ENCODE peak calls at places on chromosomes 3 and 15, in five cellular contexts. K is stimulated activated naive B cell treated with anti-CD40 and anti-IgM and Interleukin-4, amounts not matched to agents 10 μg/mL and 1 μg/mL and 100 μg/mL, for 72 hours; P is stimulated activated naive CD8-positive, alpha-beta T cell treated with anti-CD3 and anti-CD28 coated beads, Interleukin-15, Interleukin-2, amounts not matched to agents 100 U/mL and 50 U/mL, for 24 hours; B is CD4-positive, alpha-beta T cell; Z is heart right ventricle. X is an unnamed sample.

GRCh38 chr15:43518073-43518761 is 809 bp downstream of the MAP1A start:
- ATAC-seq in P (peak; percentile 10), Z (peak; percentile 24), B (peak; percentile 50), K (peak; percentile 51), X (peak; percentile 30)

GRCh38 chr3:67907735-67908134 is 253.3 kb upstream of the SUCLG2 start:
- ATAC-seq in B (no peak), K (no peak), Z (no peak), P (no peak), X (no peak)

GRCh38 chr15:98410328-98410727 is 238.0 kb upstream of the IGF1R start:
- ATAC-seq in Z (no peak), K (no peak), P (no peak), B (no peak), X (no peak)

GRCh38 chr3:12369029-12369428 is 80.2 kb downstream of the PPARG start:
- ATAC-seq in P (no peak), Z (no peak), B (no peak), K (no peak), X (no peak)

GRCh38 chr15:27844018-27844666 is 255.0 kb downstream of the OCA2 start:
- ATAC-seq in B (no peak), P (no peak), K (no peak), Z (no peak), X (no peak)

GRCh38 chr3:46208167-46208704 is at the start of gene CCR1:
- ATAC-seq in P (peak; percentile 62), Z (peak; percentile 55), K (peak; percentile 85), B (no peak), X (peak; percentile 26)

GRCh38 chr3:8505621-8506020 is 4.0 kb downstream of the LMCD1 start:
- ATAC-seq in K (no peak), B (no peak), P (no peak), Z (no peak), X (no peak)

GRCh38 chr15:64701482-64701881 is 73.9 kb downstream of the RBPMS2 start:
- ATAC-seq in K (no peak), Z (no peak), P (no peak), B (no peak), X (no peak)

GRCh38 chr3:154151969-154152368 is 30.8 kb downstream of the ARHGEF26 start:
- ATAC-seq in K (no peak), B (no peak), P (no peak), Z (no peak), X (no peak)

GRCh38 chr15:74200394-74200793 is 2.2 kb downstream of the STRA6 start:
- ATAC-seq in Z (peak; percentile 75), P (no peak), B (no peak), K (no peak), X (peak; percentile 56)

GRCh38 chr3:169173231-169173630 is 490.3 kb downstream of the MECOM start:
- ATAC-seq in K (no peak), P (no peak), B (no peak), Z (no peak), X (no peak)

GRCh38 chr3:15923640-15924405 is 126.0 kb upstream of the ANKRD28 start:
- ATAC-seq in K (no peak), B (peak; percentile 68), P (no peak), Z (no peak), X (no peak)

GRCh38 chr15:44603126-44603525 is 60.3 kb downstream of the SPG11 start:
- ATAC-seq in K (no peak), B (no peak), P (no peak), Z (no peak), X (no peak)

GRCh38 chr3:161070980-161071663 is 34.0 kb downstream of the B3GALNT1 start:
- ATAC-seq in P (no peak), K (no peak), B (no peak), Z (no peak), X (no peak)

GRCh38 chr3:26562324-26562723 is 60.2 kb upstream of the LRRC3B start:
- ATAC-seq in Z (no peak), P (no peak), K (no peak), B (no peak), X (no peak)

GRCh38 chr15:45387379-45388007 is 9.1 kb upstream of the GATM start:
- ATAC-seq in B (no peak), Z (peak; percentile 27), K (no peak), P (no peak), X (no peak)

GRCh38 chr15:32901192-32901591 is 183.4 kb downstream of the GREM1 start:
- ATAC-seq in B (no peak), P (no peak), K (no peak), Z (no peak), X (no peak)

GRCh38 chr3:82816086-82816485 is 1054.6 kb upstream of the GBE1 start:
- ATAC-seq in P (no peak), Z (no peak), B (no peak), K (no peak), X (no peak)